ENCODE peak calls at places on chromosomes 16 and 17, in four cellular contexts. V is HepG2, L is suprapubic skin, X is A549. C is an unnamed sample.

GRCh38 chr16:2527071-2527783 is 4.0 kb downstream of the CEMP1 start:
- DNase-seq in V (no peak), L (no peak), X (no peak), C (peak)

GRCh38 chr17:41015473-41015872 is 6.5 kb upstream of the KRTAP3-1 start:
- DNase-seq in V (no peak), L (no peak), X (no peak), C (no peak)

GRCh38 chr17:78343433-78344201 is 16.3 kb downstream of the SOCS3 start:
- DNase-seq in V (no peak), L (no peak), X (no peak), C (no peak)

GRCh38 chr16:8713635-8714097 is 39.2 kb downstream of the ABAT start:
- DNase-seq in V (no peak), L (no peak), X (no peak), C (no peak)

GRCh38 chr16:85350973-85351372 is 238.7 kb upstream of the CIBAR2 start:
- DNase-seq in V (no peak), L (peak), X (peak), C (no peak)

GRCh38 chr17:81494984-81495383 is 17.6 kb downstream of the ACTG1 start:
- DNase-seq in V (no peak), L (no peak), X (no peak), C (no peak)

GRCh38 chr17:82085931-82086764 is 11.9 kb downstream of the FASN start:
- DNase-seq in V (no peak), L (no peak), X (no peak), C (no peak)

GRCh38 chr16:82841108-82841507 is 214.3 kb downstream of the CDH13 start:
- DNase-seq in V (no peak), L (no peak), X (no peak), C (no peak)

GRCh38 chr17:76240461-76241204 is at the start of gene RNF157:
- DNase-seq in V (peak), L (peak), X (peak), C (peak)

GRCh38 chr17:6603746-6604325 is 36.7 kb downstream of the KIAA0753 start:
- DNase-seq in V (no peak), L (no peak), X (no peak), C (peak)

GRCh38 chr17:27977751-27978688 is 64.5 kb upstream of the NLK start:
- DNase-seq in V (no peak), L (no peak), X (no peak), C (no peak)

GRCh38 chr17:62823111-62823895 is 15.2 kb upstream of the MARCHF10 start:
- DNase-seq in V (no peak), L (no peak), X (no peak), C (no peak)

GRCh38 chr17:42459983-42460300 is 1.3 kb downstream of the ATP6V0A1 start:
- DNase-seq in V (no peak), L (no peak), X (no peak), C (no peak)

GRCh38 chr17:79192503-79193500 is 118.2 kb downstream of the ENGASE start:
- DNase-seq in V (no peak), L (no peak), X (peak), C (peak)

GRCh38 chr17:68443974-68444464 is 13.3 kb downstream of the WIPI1 start:
- DNase-seq in V (no peak), L (no peak), X (no peak), C (no peak)

GRCh38 chr16:8588703-8589292 is 1.5 kb downstream of the TMEM114 start:
- DNase-seq in V (no peak), L (no peak), X (no peak), C (no peak)

GRCh38 chr16:383326-384020 is 1.7 kb upstream of the PGAP6 start:
- DNase-seq in V (no peak), L (peak), X (no peak), C (no peak)

GRCh38 chr16:70701036-70701435 is 15.2 kb upstream of the MTSS2 start:
- DNase-seq in V (no peak), L (no peak), X (no peak), C (no peak)

GRCh38 chr17:59838196-59838911 is 54.4 kb downstream of the TUBD1 start:
- DNase-seq in V (no peak), L (no peak), X (no peak), C (no peak)

GRCh38 chr17:8041249-8041928 is 2.5 kb downstream of the ALOX15B start:
- DNase-seq in V (peak), L (no peak), X (peak), C (no peak)

GRCh38 chr17:17959520-17960361 is 12.5 kb downstream of the TOM1L2 start:
- DNase-seq in V (no peak), L (no peak), X (peak), C (no peak)

GRCh38 chr17:55734128-55734781 is 11.6 kb upstream of the TMEM100 start:
- DNase-seq in V (no peak), L (no peak), X (no peak), C (no peak)

GRCh38 chr17:30920282-30920681 is 1.5 kb upstream of the ADAP2 start:
- DNase-seq in V (peak), L (no peak), X (peak), C (no peak)

DNA sequence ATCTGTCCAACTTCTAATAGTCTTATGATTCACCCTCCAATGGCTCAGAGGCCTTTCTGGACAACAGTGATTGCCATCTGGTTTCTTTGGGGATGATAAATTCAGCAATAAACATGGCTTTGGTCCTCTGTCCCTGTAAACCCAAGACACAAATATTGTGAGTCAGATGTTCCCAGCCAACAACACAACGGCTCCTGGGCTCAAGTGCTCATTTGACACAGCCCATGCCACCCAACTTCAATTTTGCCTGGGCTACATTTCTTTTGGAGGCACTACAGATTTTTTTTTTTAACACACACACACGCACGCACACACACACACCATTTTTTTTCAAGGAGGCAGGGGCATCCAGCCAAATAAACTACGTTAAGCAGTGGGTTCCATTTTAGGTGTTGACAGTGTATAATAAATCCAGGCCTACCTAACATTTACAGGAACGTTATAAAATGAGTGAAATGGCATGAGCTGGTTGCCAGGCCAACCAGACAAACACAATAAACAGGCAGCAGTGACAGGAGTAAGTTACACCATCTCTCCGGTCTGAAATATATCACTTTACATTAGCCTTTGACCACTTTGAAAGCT is 939.9 kb upstream of the SOX9 start:
- DNase-seq in V (no peak), L (no peak), X (no peak), C (no peak)
- TF ChIP-seq EP300 in V (no peak), L (no peak), X (no peak), C (no peak)

GRCh38 chr16:75263963-75264445 is 12.6 kb upstream of the BCAR1 start:
- DNase-seq in V (no peak), L (peak), X (no peak), C (no peak)
- TF ChIP-seq POLR2A in V (no peak), L (no peak), X (no peak), C (no peak)

DNA sequence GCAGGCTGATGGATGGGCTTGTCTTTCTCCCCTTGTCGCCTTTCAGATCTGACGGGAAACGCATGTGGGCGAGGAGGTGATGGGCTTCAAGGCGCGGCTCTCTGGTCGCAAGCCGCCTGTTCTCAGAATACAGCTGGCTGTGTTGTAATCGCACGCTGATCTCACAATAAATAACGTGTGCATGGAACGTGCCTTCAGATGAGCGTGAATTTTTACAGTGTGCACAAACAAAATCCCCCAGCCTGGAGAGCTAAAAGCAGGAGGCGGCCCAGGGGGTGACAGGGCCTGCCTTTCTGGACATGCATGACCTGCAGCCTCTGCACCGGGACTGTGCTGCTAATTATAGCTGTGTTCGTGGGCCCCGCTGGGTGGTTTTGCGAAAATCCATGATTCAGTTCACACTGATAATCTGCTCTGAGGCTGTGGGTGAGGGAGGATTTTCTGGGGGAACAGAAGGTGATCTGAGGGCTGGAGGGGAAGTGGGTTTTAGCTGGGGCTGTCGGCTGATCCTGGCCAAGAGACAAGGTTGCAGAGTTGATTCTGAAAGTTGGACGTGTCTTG is 187.7 kb upstream of the ZNF469 start:
- DNase-seq in V (no peak), L (no peak), X (no peak), C (no peak)
- H3K4me3 ChIP-seq in V (no peak), L (no peak), X (no peak), C (no peak)

GRCh38 chr16:64481497-64481896 is 640.4 kb downstream of the CDH11 start:
- DNase-seq in V (no peak), L (no peak), X (no peak), C (no peak)
- TF ChIP-seq EP300 in V (no peak), L (no peak), X (no peak), C (no peak)

DNA sequence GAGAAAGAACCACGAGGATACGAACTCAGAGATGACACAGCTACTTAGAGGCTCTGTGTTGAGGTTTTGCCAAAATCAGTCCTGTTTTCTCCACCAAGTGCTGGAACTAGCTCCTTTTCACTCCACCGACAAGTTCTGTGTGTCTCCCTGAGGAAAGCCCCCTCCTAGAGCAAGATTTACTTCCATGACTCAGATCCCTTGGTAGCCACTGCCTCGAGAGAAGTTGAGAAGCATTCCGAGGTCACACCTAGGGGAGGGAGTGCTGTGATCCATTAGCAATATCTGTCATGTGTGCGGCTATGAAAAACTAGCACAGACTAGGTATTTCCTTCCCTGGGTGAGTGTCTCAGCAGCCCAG is 30.6 kb downstream of the IL21R start:
- DNase-seq in V (no peak), L (no peak), X (no peak), C (no peak)
- TF ChIP-seq POLR2A in V (no peak), L (no peak), X (no peak), C (no peak)

GRCh38 chr16:88519938-88520653 is 50.1 kb upstream of the ZC3H18 start:
- DNase-seq in V (no peak), L (no peak), X (no peak), C (no peak)

GRCh38 chr16:88522276-88522949 is 47.8 kb upstream of the ZC3H18 start:
- DNase-seq in V (no peak), L (no peak), X (no peak), C (no peak)

GRCh38 chr16:88519240-88519639 is 51.0 kb upstream of the ZC3H18 start:
- DNase-seq in V (no peak), L (no peak), X (no peak), C (no peak)

GRCh38 chr16:88523381-88524159 is 46.6 kb upstream of the ZC3H18 start:
- DNase-seq in V (no peak), L (no peak), X (no peak), C (peak)

GRCh38 chr16:88521674-88522073 is 48.5 kb upstream of the ZC3H18 start:
- DNase-seq in V (no peak), L (no peak), X (no peak), C (no peak)
- H3K4me3 ChIP-seq in V (no peak), L (no peak), X (no peak), C (no peak)

GRCh38 chr17:1461193-1461944 is 5.3 kb upstream of the CRK start:
- DNase-seq in V (no peak), L (no peak), X (no peak), C (no peak)
- TF ChIP-seq EP300 in V (no peak), L (no peak), X (no peak), C (no peak)

DNA sequence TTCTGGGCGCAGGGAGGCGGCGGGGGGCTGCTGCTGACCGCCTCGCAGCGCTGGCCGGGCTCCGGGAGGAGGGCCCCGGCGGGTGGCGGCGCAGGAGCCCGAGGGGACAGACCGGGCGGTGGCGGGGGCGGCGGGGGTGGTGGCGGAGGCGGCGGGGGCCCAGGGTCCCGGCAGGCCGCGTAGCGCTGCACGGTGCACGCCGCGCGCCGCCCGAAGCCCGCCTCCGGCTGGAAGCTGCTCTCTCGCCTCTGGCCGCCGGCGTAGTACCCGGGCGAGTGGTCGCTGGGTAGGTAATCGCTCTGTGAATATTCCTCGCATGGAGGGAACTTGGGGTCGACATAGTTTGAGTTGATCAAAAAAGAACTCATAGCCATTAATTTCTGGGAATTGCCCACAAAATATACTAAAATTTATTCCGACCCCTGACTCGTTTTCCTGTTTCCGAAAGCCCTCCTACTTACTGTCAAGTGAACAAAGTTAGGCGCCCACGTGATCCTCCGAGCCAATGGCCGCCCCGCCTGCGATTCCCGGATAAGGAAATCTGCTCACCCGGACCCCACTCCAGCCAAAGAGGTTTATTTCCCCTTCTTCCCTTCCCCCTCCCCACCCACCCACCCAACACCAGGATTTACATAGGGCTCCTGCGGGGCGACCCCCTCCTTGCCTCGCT is at the start of gene HOXB4:
- DNase-seq in V (no peak), L (peak), X (no peak), C (peak)
- TF ChIP-seq POLR2A in V (no peak), L (no peak), X (no peak), C (no peak)

C was measured in upper lobe of left lung.